ENCODE peak calls at places on chromosomes 3 and 15, in five cellular contexts. One of them, this sample, is unnamed.
A peak's percentile ranks its signal among the peaks of the same experiment; 100 is the strongest.

GRCh38 chr3:58008140-58009025 is at the start of gene FLNB:
- DNase-seq in sigmoid colon: peak; percentile 88
- DNase-seq in K562: peak; percentile 94
- DNase-seq in prostate gland: peak; percentile 64
- DNase-seq in stomach: peak; percentile 77
- DNase-seq in this sample: peak; percentile 66

GRCh38 chr15:92452143-92452542 is 58.5 kb downstream of the ST8SIA2 start:
- DNase-seq in sigmoid colon: no peak
- DNase-seq in K562: no peak
- DNase-seq in prostate gland: no peak
- DNase-seq in stomach: no peak
- DNase-seq in this sample: no peak

GRCh38 chr3:34782876-34783275 is 856.4 kb upstream of the ARPP21 start:
- DNase-seq in sigmoid colon: no peak
- DNase-seq in K562: no peak
- DNase-seq in prostate gland: no peak
- DNase-seq in stomach: no peak
- DNase-seq in this sample: no peak

GRCh38 chr3:10763248-10763620 is 52.8 kb upstream of the SLC6A11 start:
- DNase-seq in sigmoid colon: no peak
- DNase-seq in K562: no peak
- DNase-seq in prostate gland: no peak
- DNase-seq in stomach: no peak
- DNase-seq in this sample: no peak

GRCh38 chr15:68413363-68414255 is 18.4 kb downstream of the ITGA11 start:
- DNase-seq in sigmoid colon: no peak
- DNase-seq in K562: no peak
- DNase-seq in prostate gland: no peak
- DNase-seq in stomach: no peak
- DNase-seq in this sample: no peak

GRCh38 chr3:51678685-51679084 is 7.6 kb downstream of the TEX264 start:
- DNase-seq in sigmoid colon: no peak
- DNase-seq in K562: no peak
- DNase-seq in prostate gland: no peak
- DNase-seq in stomach: no peak
- DNase-seq in this sample: no peak

GRCh38 chr15:52651868-52652267 is 27.3 kb downstream of the ATOSA start:
- DNase-seq in sigmoid colon: peak; percentile 87
- DNase-seq in K562: peak; percentile 56
- DNase-seq in prostate gland: peak; percentile 72
- DNase-seq in stomach: peak; percentile 42
- DNase-seq in this sample: no peak

GRCh38 chr15:64842986-64843561 is 1.4 kb downstream of the PLEKHO2 start:
- DNase-seq in sigmoid colon: peak; percentile 92
- DNase-seq in K562: no peak
- DNase-seq in prostate gland: no peak
- DNase-seq in stomach: no peak
- DNase-seq in this sample: no peak

GRCh38 chr3:182692021-182692420 is 101.3 kb upstream of the ATP11B start:
- DNase-seq in sigmoid colon: no peak
- DNase-seq in K562: no peak
- DNase-seq in prostate gland: no peak
- DNase-seq in stomach: no peak
- DNase-seq in this sample: no peak

GRCh38 chr3:64922213-64922612 is 234.4 kb upstream of the ADAMTS9 start:
- DNase-seq in sigmoid colon: no peak
- DNase-seq in K562: no peak
- DNase-seq in prostate gland: no peak
- DNase-seq in stomach: no peak
- DNase-seq in this sample: no peak

GRCh38 chr15:56192659-56193442 is 50.8 kb downstream of the RFX7 start:
- DNase-seq in sigmoid colon: no peak
- DNase-seq in K562: no peak
- DNase-seq in prostate gland: no peak
- DNase-seq in stomach: no peak
- DNase-seq in this sample: no peak

GRCh38 chr3:72523409-72524172 is 324.7 kb downstream of the SHQ1 start:
- DNase-seq in sigmoid colon: peak; percentile 67
- DNase-seq in K562: no peak
- DNase-seq in prostate gland: peak; percentile 4
- DNase-seq in stomach: no peak
- DNase-seq in this sample: peak; percentile 67

GRCh38 chr15:36737430-36737891 is 158.0 kb downstream of the CDIN1 start:
- DNase-seq in sigmoid colon: no peak
- DNase-seq in K562: no peak
- DNase-seq in prostate gland: no peak
- DNase-seq in stomach: no peak
- DNase-seq in this sample: no peak

GRCh38 chr3:10399634-10400033 is 78.7 kb upstream of the SEC13 start:
- DNase-seq in sigmoid colon: no peak
- DNase-seq in K562: no peak
- DNase-seq in prostate gland: no peak
- DNase-seq in stomach: no peak
- DNase-seq in this sample: no peak

GRCh38 chr15:25736451-25736850 is 126.7 kb downstream of the ATP10A start:
- DNase-seq in sigmoid colon: no peak
- DNase-seq in K562: no peak
- DNase-seq in prostate gland: no peak
- DNase-seq in stomach: no peak
- DNase-seq in this sample: no peak

GRCh38 chr3:4935347-4935746 is 43.9 kb upstream of the BHLHE40 start:
- DNase-seq in sigmoid colon: no peak
- DNase-seq in K562: no peak
- DNase-seq in prostate gland: no peak
- DNase-seq in stomach: no peak
- DNase-seq in this sample: no peak

GRCh38 chr3:31041161-31041978 is 146.9 kb upstream of the GADL1 start:
- DNase-seq in sigmoid colon: no peak
- DNase-seq in K562: no peak
- DNase-seq in prostate gland: no peak
- DNase-seq in stomach: no peak
- DNase-seq in this sample: no peak

GRCh38 chr3:73765878-73766564 is 141.3 kb upstream of the PDZRN3 start:
- DNase-seq in sigmoid colon: no peak
- DNase-seq in K562: no peak
- DNase-seq in prostate gland: no peak
- DNase-seq in stomach: no peak
- DNase-seq in this sample: no peak

GRCh38 chr3:119769394-119770149 is 12.3 kb upstream of the NR1I2 start:
- DNase-seq in sigmoid colon: no peak
- DNase-seq in K562: no peak
- DNase-seq in prostate gland: no peak
- DNase-seq in stomach: no peak
- DNase-seq in this sample: no peak
- TF ChIP-seq POLR2AphosphoS5 in sigmoid colon: no peak
- TF ChIP-seq POLR2AphosphoS5 in K562: no peak
- TF ChIP-seq POLR2AphosphoS5 in prostate gland: no peak
- TF ChIP-seq POLR2AphosphoS5 in stomach: no peak
- TF ChIP-seq POLR2AphosphoS5 in this sample: no peak

GRCh38 chr3:42683875-42684593 is 1.3 kb upstream of the KLHL40 start:
- DNase-seq in sigmoid colon: peak; percentile 86
- DNase-seq in K562: peak; percentile 97
- DNase-seq in prostate gland: peak; percentile 21
- DNase-seq in stomach: peak; percentile 47
- DNase-seq in this sample: peak; percentile 47
- H3K9me3 ChIP-seq in sigmoid colon: no peaks in the 10 kb centered on the region
- H3K9me3 ChIP-seq in K562: no peaks in the 10 kb centered on the region
- H3K9me3 ChIP-seq in prostate gland: no peaks in the 10 kb centered on the region
- H3K9me3 ChIP-seq in stomach: no peaks in the 10 kb centered on the region
- H3K9me3 ChIP-seq in this sample: no peaks in the 10 kb centered on the region

GRCh38 chr3:156483961-156484787 is 70.7 kb downstream of the SSR3 start:
- DNase-seq in sigmoid colon: peak; percentile 66
- DNase-seq in K562: no peak
- DNase-seq in prostate gland: no peak
- DNase-seq in stomach: no peak
- DNase-seq in this sample: peak; percentile 30
- H3K27ac ChIP-seq in sigmoid colon: peak overlapping the region; percentile 40
- H3K27ac ChIP-seq in K562: peak overlapping the region; percentile 80
- H3K27ac ChIP-seq in prostate gland: peak overlapping the region; percentile 45
- H3K27ac ChIP-seq in stomach: peak overlapping the region; percentile 81
- H3K27ac ChIP-seq in this sample: peak overlapping the region; percentile 48

GRCh38 chr3:130705501-130705900 is 41.1 kb downstream of the PIK3R4 start:
- DNase-seq in sigmoid colon: no peak
- DNase-seq in K562: no peak
- DNase-seq in prostate gland: no peak
- DNase-seq in stomach: no peak
- DNase-seq in this sample: no peak

GRCh38 chr3:130699765-130700164 is 46.9 kb downstream of the PIK3R4 start:
- DNase-seq in sigmoid colon: no peak
- DNase-seq in K562: peak; percentile 14
- DNase-seq in prostate gland: no peak
- DNase-seq in stomach: no peak
- DNase-seq in this sample: no peak

GRCh38 chr3:130702985-130703384 is 43.6 kb downstream of the PIK3R4 start:
- DNase-seq in sigmoid colon: no peak
- DNase-seq in K562: no peak
- DNase-seq in prostate gland: no peak
- DNase-seq in stomach: no peak
- DNase-seq in this sample: no peak

GRCh38 chr3:130700541-130700940 is 46.1 kb downstream of the PIK3R4 start:
- DNase-seq in sigmoid colon: no peak
- DNase-seq in K562: no peak
- DNase-seq in prostate gland: no peak
- DNase-seq in stomach: no peak
- DNase-seq in this sample: no peak
- TF ChIP-seq POLR2AphosphoS5 in sigmoid colon: no peak
- TF ChIP-seq POLR2AphosphoS5 in K562: no peak
- TF ChIP-seq POLR2AphosphoS5 in prostate gland: no peak
- TF ChIP-seq POLR2AphosphoS5 in stomach: no peak
- TF ChIP-seq POLR2AphosphoS5 in this sample: no peak

GRCh38 chr3:83230841-83231240 is 1469.4 kb upstream of the GBE1 start:
- DNase-seq in sigmoid colon: no peak
- DNase-seq in K562: no peak
- DNase-seq in prostate gland: no peak
- DNase-seq in stomach: no peak
- DNase-seq in this sample: no peak
- H3K9me3 ChIP-seq in sigmoid colon: no peaks in the 10 kb centered on the region
- H3K9me3 ChIP-seq in K562: no peaks in the 10 kb centered on the region
- H3K9me3 ChIP-seq in prostate gland: no peaks in the 10 kb centered on the region
- H3K9me3 ChIP-seq in stomach: no peaks in the 10 kb centered on the region
- H3K9me3 ChIP-seq in this sample: no peaks in the 10 kb centered on the region

This sample was measured in upper lobe of left lung.